ENCODE peak calls at places on chromosomes 13 and 19, in nine cellular contexts. One of them, this sample, is unnamed.

GRCh38 chr19:4362871-4363545 is 19.6 kb downstream of the MPND start:
- DNase-seq in effector CD4-positive, alpha-beta T cell: no peak
- DNase-seq in thoracic aorta: no peak
- DNase-seq in NCI-H774: no peak
- DNase-seq in G401: peak
- DNase-seq in WTC11: peak
- DNase-seq in stimulated activated CD4-positive, alpha-beta T cell treated with anti-CD3 and anti-CD28 coated beads, Interleukin-1b, Interleukin-23, amount 100 ng/mL, for 24 hours: no peak
- DNase-seq in prostate gland: no peak
- DNase-seq in Caco-2: no peak
- DNase-seq in this sample: no peak

GRCh38 chr19:55341191-55342043 is 1.7 kb downstream of the KMT5C start:
- DNase-seq in WTC11: peak
- DNase-seq in prostate gland: peak
- DNase-seq in thoracic aorta: no peak
- DNase-seq in effector CD4-positive, alpha-beta T cell: no peak
- DNase-seq in Caco-2: peak
- DNase-seq in stimulated activated CD4-positive, alpha-beta T cell treated with anti-CD3 and anti-CD28 coated beads, Interleukin-1b, Interleukin-23, amount 100 ng/mL, for 24 hours: peak
- DNase-seq in NCI-H774: peak
- DNase-seq in G401: peak
- DNase-seq in this sample: peak

GRCh38 chr13:52010890-52011689 is at the start of gene ATP7B:
- DNase-seq in G401: peak
- DNase-seq in NCI-H774: no peak
- DNase-seq in effector CD4-positive, alpha-beta T cell: peak
- DNase-seq in prostate gland: no peak
- DNase-seq in Caco-2: peak
- DNase-seq in stimulated activated CD4-positive, alpha-beta T cell treated with anti-CD3 and anti-CD28 coated beads, Interleukin-1b, Interleukin-23, amount 100 ng/mL, for 24 hours: peak
- DNase-seq in WTC11: peak
- DNase-seq in thoracic aorta: no peak
- DNase-seq in this sample: peak

GRCh38 chr13:72849571-72849970 is 67.6 kb downstream of the PIBF1 start:
- DNase-seq in Caco-2: no peak
- DNase-seq in effector CD4-positive, alpha-beta T cell: no peak
- DNase-seq in NCI-H774: no peak
- DNase-seq in stimulated activated CD4-positive, alpha-beta T cell treated with anti-CD3 and anti-CD28 coated beads, Interleukin-1b, Interleukin-23, amount 100 ng/mL, for 24 hours: no peak
- DNase-seq in WTC11: no peak
- DNase-seq in thoracic aorta: no peak
- DNase-seq in prostate gland: no peak
- DNase-seq in G401: no peak
- DNase-seq in this sample: no peak

GRCh38 chr19:50258918-50259372 is 55.5 kb downstream of the MYH14 start:
- DNase-seq in NCI-H774: no peak
- DNase-seq in G401: no peak
- DNase-seq in Caco-2: no peak
- DNase-seq in prostate gland: no peak
- DNase-seq in stimulated activated CD4-positive, alpha-beta T cell treated with anti-CD3 and anti-CD28 coated beads, Interleukin-1b, Interleukin-23, amount 100 ng/mL, for 24 hours: peak
- DNase-seq in WTC11: peak
- DNase-seq in thoracic aorta: no peak
- DNase-seq in effector CD4-positive, alpha-beta T cell: no peak
- DNase-seq in this sample: peak

GRCh38 chr13:75760182-75760981 is 124.3 kb downstream of the LMO7 start:
- DNase-seq in effector CD4-positive, alpha-beta T cell: no peak
- DNase-seq in thoracic aorta: no peak
- DNase-seq in Caco-2: peak
- DNase-seq in prostate gland: peak
- DNase-seq in G401: no peak
- DNase-seq in NCI-H774: peak
- DNase-seq in WTC11: no peak
- DNase-seq in stimulated activated CD4-positive, alpha-beta T cell treated with anti-CD3 and anti-CD28 coated beads, Interleukin-1b, Interleukin-23, amount 100 ng/mL, for 24 hours: no peak
- DNase-seq in this sample: peak

GRCh38 chr13:73473016-73473415 is 414.2 kb downstream of the KLF5 start:
- DNase-seq in NCI-H774: no peak
- DNase-seq in WTC11: no peak
- DNase-seq in effector CD4-positive, alpha-beta T cell: no peak
- DNase-seq in stimulated activated CD4-positive, alpha-beta T cell treated with anti-CD3 and anti-CD28 coated beads, Interleukin-1b, Interleukin-23, amount 100 ng/mL, for 24 hours: no peak
- DNase-seq in Caco-2: no peak
- DNase-seq in thoracic aorta: no peak
- DNase-seq in prostate gland: no peak
- DNase-seq in G401: no peak
- DNase-seq in this sample: no peak

GRCh38 chr19:30870861-30871260 is 478.4 kb downstream of the TSHZ3 start:
- DNase-seq in G401: peak
- DNase-seq in Caco-2: no peak
- DNase-seq in prostate gland: no peak
- DNase-seq in effector CD4-positive, alpha-beta T cell: no peak
- DNase-seq in NCI-H774: no peak
- DNase-seq in WTC11: no peak
- DNase-seq in thoracic aorta: no peak
- DNase-seq in stimulated activated CD4-positive, alpha-beta T cell treated with anti-CD3 and anti-CD28 coated beads, Interleukin-1b, Interleukin-23, amount 100 ng/mL, for 24 hours: no peak
- DNase-seq in this sample: no peak

GRCh38 chr13:85373322-85373721 is 425.9 kb downstream of the SLITRK6 start:
- DNase-seq in G401: no peak
- DNase-seq in Caco-2: no peak
- DNase-seq in NCI-H774: no peak
- DNase-seq in prostate gland: no peak
- DNase-seq in stimulated activated CD4-positive, alpha-beta T cell treated with anti-CD3 and anti-CD28 coated beads, Interleukin-1b, Interleukin-23, amount 100 ng/mL, for 24 hours: no peak
- DNase-seq in effector CD4-positive, alpha-beta T cell: no peak
- DNase-seq in thoracic aorta: no peak
- DNase-seq in WTC11: no peak
- DNase-seq in this sample: no peak

GRCh38 chr19:50739841-50740426 is 16.8 kb downstream of the CLEC11A start:
- DNase-seq in G401: no peak
- DNase-seq in stimulated activated CD4-positive, alpha-beta T cell treated with anti-CD3 and anti-CD28 coated beads, Interleukin-1b, Interleukin-23, amount 100 ng/mL, for 24 hours: no peak
- DNase-seq in WTC11: peak
- DNase-seq in NCI-H774: no peak
- DNase-seq in prostate gland: no peak
- DNase-seq in Caco-2: no peak
- DNase-seq in effector CD4-positive, alpha-beta T cell: no peak
- DNase-seq in thoracic aorta: no peak
- DNase-seq in this sample: no peak

GRCh38 chr13:113664751-113665581 is 2.1 kb upstream of the GRK1 start:
- DNase-seq in WTC11: peak
- DNase-seq in prostate gland: no peak
- DNase-seq in Caco-2: peak
- DNase-seq in thoracic aorta: no peak
- DNase-seq in stimulated activated CD4-positive, alpha-beta T cell treated with anti-CD3 and anti-CD28 coated beads, Interleukin-1b, Interleukin-23, amount 100 ng/mL, for 24 hours: no peak
- DNase-seq in effector CD4-positive, alpha-beta T cell: no peak
- DNase-seq in NCI-H774: peak
- DNase-seq in G401: no peak
- DNase-seq in this sample: no peak

GRCh38 chr19:53432088-53432661 is 391 bp downstream of the ZNF761 start:
- DNase-seq in WTC11: peak
- DNase-seq in effector CD4-positive, alpha-beta T cell: no peak
- DNase-seq in NCI-H774: no peak
- DNase-seq in thoracic aorta: no peak
- DNase-seq in stimulated activated CD4-positive, alpha-beta T cell treated with anti-CD3 and anti-CD28 coated beads, Interleukin-1b, Interleukin-23, amount 100 ng/mL, for 24 hours: peak
- DNase-seq in prostate gland: no peak
- DNase-seq in Caco-2: peak
- DNase-seq in G401: peak
- DNase-seq in this sample: peak

This sample was measured in HuH-7.